ENCODE peak calls at places on chromosome 17, in ten cellular contexts. One of them, this sample, is unnamed.

GRCh38 chr17:35896011-35896587 is 15.9 kb upstream of the CCL5 start:
- DNase-seq in activated CD4-positive, alpha-beta T cell treated with anti-CD3 and anti-CD28 coated beads for 24 hours: no peak
- DNase-seq in PC-3: no peak
- DNase-seq in GF-D8: peak
- DNase-seq in fibroblast of mammary gland: no peak
- DNase-seq in EH: no peak
- DNase-seq in IMR-90: no peak
- DNase-seq in activated T-cell treated with anti-CD3 and anti-CD28 coated beads, Interleukin-2, amount 50 U/mL, for 72 hours: peak
- DNase-seq in T-helper 22 cell: no peak
- DNase-seq in activated T-helper 1 cell treated with Interleukin-2 at 50 U/mL for 16 hours: no peak
- DNase-seq in this sample: no peak

GRCh38 chr17:16301963-16302855 is 51.1 kb downstream of the CENPV start:
- DNase-seq in activated T-cell treated with anti-CD3 and anti-CD28 coated beads, Interleukin-2, amount 50 U/mL, for 72 hours: no peak
- DNase-seq in GF-D8: no peak
- DNase-seq in T-helper 22 cell: no peak
- DNase-seq in activated CD4-positive, alpha-beta T cell treated with anti-CD3 and anti-CD28 coated beads for 24 hours: no peak
- DNase-seq in fibroblast of mammary gland: peak
- DNase-seq in IMR-90: peak
- DNase-seq in activated T-helper 1 cell treated with Interleukin-2 at 50 U/mL for 16 hours: no peak
- DNase-seq in PC-3: peak
- DNase-seq in EH: no peak
- DNase-seq in this sample: no peak

GRCh38 chr17:17086585-17086984 is 44.3 kb downstream of the MPRIP start:
- DNase-seq in GF-D8: no peak
- DNase-seq in activated T-helper 1 cell treated with Interleukin-2 at 50 U/mL for 16 hours: no peak
- DNase-seq in fibroblast of mammary gland: no peak
- DNase-seq in EH: no peak
- DNase-seq in activated CD4-positive, alpha-beta T cell treated with anti-CD3 and anti-CD28 coated beads for 24 hours: no peak
- DNase-seq in activated T-cell treated with anti-CD3 and anti-CD28 coated beads, Interleukin-2, amount 50 U/mL, for 72 hours: no peak
- DNase-seq in T-helper 22 cell: no peak
- DNase-seq in IMR-90: no peak
- DNase-seq in PC-3: no peak
- DNase-seq in this sample: no peak

GRCh38 chr17:28612936-28613872 is 781 bp downstream of the RSKR start:
- DNase-seq in GF-D8: no peak
- DNase-seq in activated T-cell treated with anti-CD3 and anti-CD28 coated beads, Interleukin-2, amount 50 U/mL, for 72 hours: peak
- DNase-seq in activated CD4-positive, alpha-beta T cell treated with anti-CD3 and anti-CD28 coated beads for 24 hours: peak
- DNase-seq in activated T-helper 1 cell treated with Interleukin-2 at 50 U/mL for 16 hours: peak
- DNase-seq in IMR-90: peak
- DNase-seq in fibroblast of mammary gland: peak
- DNase-seq in T-helper 22 cell: no peak
- DNase-seq in EH: peak
- DNase-seq in PC-3: peak
- DNase-seq in this sample: no peak

GRCh38 chr17:37220609-37220953 is 155.2 kb upstream of the C17orf78 start:
- DNase-seq in EH: peak
- DNase-seq in activated T-helper 1 cell treated with Interleukin-2 at 50 U/mL for 16 hours: no peak
- DNase-seq in IMR-90: peak
- DNase-seq in PC-3: peak
- DNase-seq in GF-D8: no peak
- DNase-seq in activated T-cell treated with anti-CD3 and anti-CD28 coated beads, Interleukin-2, amount 50 U/mL, for 72 hours: peak
- DNase-seq in T-helper 22 cell: no peak
- DNase-seq in activated CD4-positive, alpha-beta T cell treated with anti-CD3 and anti-CD28 coated beads for 24 hours: no peak
- DNase-seq in fibroblast of mammary gland: peak
- DNase-seq in this sample: no peak

GRCh38 chr17:67718325-67718941 is 697 bp downstream of the NOL11 start:
- DNase-seq in activated T-cell treated with anti-CD3 and anti-CD28 coated beads, Interleukin-2, amount 50 U/mL, for 72 hours: peak
- DNase-seq in GF-D8: peak
- DNase-seq in activated T-helper 1 cell treated with Interleukin-2 at 50 U/mL for 16 hours: peak
- DNase-seq in T-helper 22 cell: peak
- DNase-seq in IMR-90: peak
- DNase-seq in activated CD4-positive, alpha-beta T cell treated with anti-CD3 and anti-CD28 coated beads for 24 hours: peak
- DNase-seq in fibroblast of mammary gland: peak
- DNase-seq in PC-3: peak
- DNase-seq in EH: peak
- DNase-seq in this sample: no peak

GRCh38 chr17:64992325-64992802 is 64.2 kb downstream of the GNA13 start:
- DNase-seq in PC-3: peak
- DNase-seq in activated T-cell treated with anti-CD3 and anti-CD28 coated beads, Interleukin-2, amount 50 U/mL, for 72 hours: peak
- DNase-seq in activated CD4-positive, alpha-beta T cell treated with anti-CD3 and anti-CD28 coated beads for 24 hours: no peak
- DNase-seq in EH: peak
- DNase-seq in IMR-90: peak
- DNase-seq in fibroblast of mammary gland: peak
- DNase-seq in GF-D8: no peak
- DNase-seq in T-helper 22 cell: no peak
- DNase-seq in activated T-helper 1 cell treated with Interleukin-2 at 50 U/mL for 16 hours: no peak
- DNase-seq in this sample: no peak

GRCh38 chr17:82239401-82239925 is 10.6 kb downstream of the SLC16A3 start:
- DNase-seq in activated T-helper 1 cell treated with Interleukin-2 at 50 U/mL for 16 hours: no peak
- DNase-seq in activated T-cell treated with anti-CD3 and anti-CD28 coated beads, Interleukin-2, amount 50 U/mL, for 72 hours: no peak
- DNase-seq in GF-D8: peak
- DNase-seq in T-helper 22 cell: no peak
- DNase-seq in EH: peak
- DNase-seq in fibroblast of mammary gland: no peak
- DNase-seq in IMR-90: no peak
- DNase-seq in PC-3: no peak
- DNase-seq in activated CD4-positive, alpha-beta T cell treated with anti-CD3 and anti-CD28 coated beads for 24 hours: no peak
- DNase-seq in this sample: no peak